ENCODE peak calls at places on chromosomes 13 and 19, in ten cellular contexts. One of them, this sample, is unnamed.

GRCh38 chr19:12952488-12953455 is 4.3 kb downstream of the GADD45GIP1 start:
- DNase-seq in ELF-1: peak; percentile 24
- DNase-seq in NCI-H1930: no peak
- DNase-seq in dermis blood vessel endothelial cell: peak; percentile 89
- DNase-seq in neural progenitor cell: no peak
- DNase-seq in left ventricle myocardium inferior: no peak
- DNase-seq in adipocyte: peak; percentile 74
- DNase-seq in breast epithelium: no peak
- DNase-seq in Jurkat, Clone E6-1: no peak
- DNase-seq in stimulated activated CD4-positive, alpha-beta T cell treated with anti-CD3 and anti-CD28 coated beads, Interleukin-2, amount 100 ng/mL, for 24 hours: no peak
- DNase-seq in this sample: no peak

GRCh38 chr13:33497146-33497845 is 211.7 kb upstream of the STARD13 start:
- DNase-seq in ELF-1: no peak
- DNase-seq in NCI-H1930: no peak
- DNase-seq in dermis blood vessel endothelial cell: peak; percentile 72
- DNase-seq in neural progenitor cell: no peak
- DNase-seq in left ventricle myocardium inferior: no peak
- DNase-seq in adipocyte: peak; percentile 49
- DNase-seq in breast epithelium: no peak
- DNase-seq in Jurkat, Clone E6-1: no peak
- DNase-seq in stimulated activated CD4-positive, alpha-beta T cell treated with anti-CD3 and anti-CD28 coated beads, Interleukin-2, amount 100 ng/mL, for 24 hours: no peak
- DNase-seq in this sample: no peak

GRCh38 chr13:49603318-49603717 is 18.0 kb upstream of the RCBTB1 start:
- DNase-seq in ELF-1: no peak
- DNase-seq in NCI-H1930: no peak
- DNase-seq in dermis blood vessel endothelial cell: no peak
- DNase-seq in neural progenitor cell: no peak
- DNase-seq in left ventricle myocardium inferior: no peak
- DNase-seq in adipocyte: no peak
- DNase-seq in breast epithelium: no peak
- DNase-seq in Jurkat, Clone E6-1: no peak
- DNase-seq in stimulated activated CD4-positive, alpha-beta T cell treated with anti-CD3 and anti-CD28 coated beads, Interleukin-2, amount 100 ng/mL, for 24 hours: no peak
- DNase-seq in this sample: no peak

GRCh38 chr13:109145631-109146030 is 516.2 kb downstream of the MYO16 start:
- DNase-seq in ELF-1: peak; percentile 21
- DNase-seq in NCI-H1930: no peak
- DNase-seq in dermis blood vessel endothelial cell: peak; percentile 13
- DNase-seq in neural progenitor cell: peak; percentile 70
- DNase-seq in left ventricle myocardium inferior: no peak
- DNase-seq in adipocyte: peak; percentile 91
- DNase-seq in breast epithelium: no peak
- DNase-seq in Jurkat, Clone E6-1: no peak
- DNase-seq in stimulated activated CD4-positive, alpha-beta T cell treated with anti-CD3 and anti-CD28 coated beads, Interleukin-2, amount 100 ng/mL, for 24 hours: no peak
- DNase-seq in this sample: no peak

GRCh38 chr13:51803018-51803417 is 945 bp downstream of the DHRS12 start:
- DNase-seq in ELF-1: peak; percentile 33
- DNase-seq in NCI-H1930: no peak
- DNase-seq in dermis blood vessel endothelial cell: no peak
- DNase-seq in neural progenitor cell: peak; percentile 37
- DNase-seq in left ventricle myocardium inferior: no peak
- DNase-seq in adipocyte: no peak
- DNase-seq in breast epithelium: no peak
- DNase-seq in Jurkat, Clone E6-1: no peak
- DNase-seq in stimulated activated CD4-positive, alpha-beta T cell treated with anti-CD3 and anti-CD28 coated beads, Interleukin-2, amount 100 ng/mL, for 24 hours: no peak
- DNase-seq in this sample: no peak

GRCh38 chr19:10812902-10813404 is 23.1 kb downstream of the TMED1 start:
- DNase-seq in ELF-1: peak; percentile 27
- DNase-seq in NCI-H1930: no peak
- DNase-seq in dermis blood vessel endothelial cell: peak; percentile 90
- DNase-seq in neural progenitor cell: no peak
- DNase-seq in left ventricle myocardium inferior: no peak
- DNase-seq in adipocyte: peak; percentile 94
- DNase-seq in breast epithelium: no peak
- DNase-seq in Jurkat, Clone E6-1: no peak
- DNase-seq in stimulated activated CD4-positive, alpha-beta T cell treated with anti-CD3 and anti-CD28 coated beads, Interleukin-2, amount 100 ng/mL, for 24 hours: peak; percentile 31
- DNase-seq in this sample: no peak

GRCh38 chr19:18843960-18844359 is 12.2 kb downstream of the UPF1 start:
- DNase-seq in ELF-1: no peak
- DNase-seq in NCI-H1930: no peak
- DNase-seq in dermis blood vessel endothelial cell: no peak
- DNase-seq in neural progenitor cell: no peak
- DNase-seq in left ventricle myocardium inferior: no peak
- DNase-seq in adipocyte: no peak
- DNase-seq in breast epithelium: no peak
- DNase-seq in Jurkat, Clone E6-1: peak; percentile 20
- DNase-seq in stimulated activated CD4-positive, alpha-beta T cell treated with anti-CD3 and anti-CD28 coated beads, Interleukin-2, amount 100 ng/mL, for 24 hours: no peak
- DNase-seq in this sample: no peak

GRCh38 chr19:3366104-3366760 is at the start of gene NFIC:
- DNase-seq in ELF-1: no peak
- DNase-seq in NCI-H1930: no peak
- DNase-seq in dermis blood vessel endothelial cell: peak; percentile 51
- DNase-seq in neural progenitor cell: peak; percentile 54
- DNase-seq in left ventricle myocardium inferior: peak; percentile 84
- DNase-seq in adipocyte: peak; percentile 87
- DNase-seq in breast epithelium: peak; percentile 79
- DNase-seq in Jurkat, Clone E6-1: no peak
- DNase-seq in stimulated activated CD4-positive, alpha-beta T cell treated with anti-CD3 and anti-CD28 coated beads, Interleukin-2, amount 100 ng/mL, for 24 hours: peak; percentile 63
- DNase-seq in this sample: peak; percentile 68

GRCh38 chr13:75079226-75079625 is 402.7 kb downstream of the TBC1D4 start:
- DNase-seq in ELF-1: no peak
- DNase-seq in NCI-H1930: no peak
- DNase-seq in dermis blood vessel endothelial cell: peak; percentile 61
- DNase-seq in neural progenitor cell: no peak
- DNase-seq in left ventricle myocardium inferior: no peak
- DNase-seq in adipocyte: no peak
- DNase-seq in breast epithelium: no peak
- DNase-seq in Jurkat, Clone E6-1: no peak
- DNase-seq in stimulated activated CD4-positive, alpha-beta T cell treated with anti-CD3 and anti-CD28 coated beads, Interleukin-2, amount 100 ng/mL, for 24 hours: no peak
- DNase-seq in this sample: no peak

GRCh38 chr19:1237754-1238372 is at the start of gene CBARP:
- DNase-seq in ELF-1: no peak
- DNase-seq in NCI-H1930: no peak
- DNase-seq in dermis blood vessel endothelial cell: peak; percentile 44
- DNase-seq in neural progenitor cell: peak; percentile 89
- DNase-seq in left ventricle myocardium inferior: peak; percentile 44
- DNase-seq in adipocyte: peak; percentile 76
- DNase-seq in breast epithelium: no peak
- DNase-seq in Jurkat, Clone E6-1: no peak
- DNase-seq in stimulated activated CD4-positive, alpha-beta T cell treated with anti-CD3 and anti-CD28 coated beads, Interleukin-2, amount 100 ng/mL, for 24 hours: peak; percentile 53
- DNase-seq in this sample: peak; percentile 43

GRCh38 chr13:98970293-98970692 is 7.6 kb downstream of the DOCK9 start:
- DNase-seq in ELF-1: no peak
- DNase-seq in NCI-H1930: no peak
- DNase-seq in dermis blood vessel endothelial cell: no peak
- DNase-seq in neural progenitor cell: no peak
- DNase-seq in left ventricle myocardium inferior: peak; percentile 37
- DNase-seq in adipocyte: no peak
- DNase-seq in breast epithelium: no peak
- DNase-seq in Jurkat, Clone E6-1: no peak
- DNase-seq in stimulated activated CD4-positive, alpha-beta T cell treated with anti-CD3 and anti-CD28 coated beads, Interleukin-2, amount 100 ng/mL, for 24 hours: no peak
- DNase-seq in this sample: no peak

GRCh38 chr19:35044317-35045117 is 3.0 kb downstream of the HPN start:
- DNase-seq in ELF-1: peak; percentile 94
- DNase-seq in NCI-H1930: no peak
- DNase-seq in dermis blood vessel endothelial cell: peak; percentile 69
- DNase-seq in neural progenitor cell: peak; percentile 60
- DNase-seq in left ventricle myocardium inferior: peak; percentile 63
- DNase-seq in adipocyte: peak; percentile 67
- DNase-seq in breast epithelium: no peak
- DNase-seq in Jurkat, Clone E6-1: peak; percentile 44
- DNase-seq in stimulated activated CD4-positive, alpha-beta T cell treated with anti-CD3 and anti-CD28 coated beads, Interleukin-2, amount 100 ng/mL, for 24 hours: peak; percentile 76
- DNase-seq in this sample: peak; percentile 58

GRCh38 chr13:58573742-58574141 is 942.2 kb downstream of the PCDH17 start:
- DNase-seq in ELF-1: no peak
- DNase-seq in NCI-H1930: no peak
- DNase-seq in dermis blood vessel endothelial cell: no peak
- DNase-seq in neural progenitor cell: no peak
- DNase-seq in left ventricle myocardium inferior: no peak
- DNase-seq in adipocyte: no peak
- DNase-seq in breast epithelium: no peak
- DNase-seq in Jurkat, Clone E6-1: no peak
- DNase-seq in stimulated activated CD4-positive, alpha-beta T cell treated with anti-CD3 and anti-CD28 coated beads, Interleukin-2, amount 100 ng/mL, for 24 hours: no peak
- DNase-seq in this sample: no peak

GRCh38 chr19:14310055-14310454 is 71.2 kb upstream of the ADGRE5 start:
- DNase-seq in ELF-1: no peak
- DNase-seq in NCI-H1930: no peak
- DNase-seq in dermis blood vessel endothelial cell: no peak
- DNase-seq in neural progenitor cell: no peak
- DNase-seq in left ventricle myocardium inferior: no peak
- DNase-seq in adipocyte: no peak
- DNase-seq in breast epithelium: no peak
- DNase-seq in Jurkat, Clone E6-1: no peak
- DNase-seq in stimulated activated CD4-positive, alpha-beta T cell treated with anti-CD3 and anti-CD28 coated beads, Interleukin-2, amount 100 ng/mL, for 24 hours: no peak
- DNase-seq in this sample: no peak

GRCh38 chr19:18649371-18650047 is 12.7 kb downstream of the KLHL26 start:
- DNase-seq in ELF-1: peak; percentile 72
- DNase-seq in NCI-H1930: no peak
- DNase-seq in dermis blood vessel endothelial cell: peak; percentile 58
- DNase-seq in neural progenitor cell: peak; percentile 46
- DNase-seq in left ventricle myocardium inferior: peak; percentile 86
- DNase-seq in adipocyte: no peak
- DNase-seq in breast epithelium: no peak
- DNase-seq in Jurkat, Clone E6-1: no peak
- DNase-seq in stimulated activated CD4-positive, alpha-beta T cell treated with anti-CD3 and anti-CD28 coated beads, Interleukin-2, amount 100 ng/mL, for 24 hours: no peak
- DNase-seq in this sample: peak; percentile 54

GRCh38 chr13:25213716-25214115 is 41.6 kb upstream of the AMER2 start:
- DNase-seq in ELF-1: peak; percentile 66
- DNase-seq in NCI-H1930: no peak
- DNase-seq in dermis blood vessel endothelial cell: no peak
- DNase-seq in neural progenitor cell: no peak
- DNase-seq in left ventricle myocardium inferior: no peak
- DNase-seq in adipocyte: no peak
- DNase-seq in breast epithelium: peak; percentile 18
- DNase-seq in Jurkat, Clone E6-1: no peak
- DNase-seq in stimulated activated CD4-positive, alpha-beta T cell treated with anti-CD3 and anti-CD28 coated beads, Interleukin-2, amount 100 ng/mL, for 24 hours: no peak
- DNase-seq in this sample: no peak

GRCh38 chr19:58479736-58480480 is 3.8 kb downstream of the ZNF446 start:
- DNase-seq in ELF-1: no peak
- DNase-seq in NCI-H1930: no peak
- DNase-seq in dermis blood vessel endothelial cell: no peak
- DNase-seq in neural progenitor cell: no peak
- DNase-seq in left ventricle myocardium inferior: no peak
- DNase-seq in adipocyte: no peak
- DNase-seq in breast epithelium: no peak
- DNase-seq in Jurkat, Clone E6-1: no peak
- DNase-seq in stimulated activated CD4-positive, alpha-beta T cell treated with anti-CD3 and anti-CD28 coated beads, Interleukin-2, amount 100 ng/mL, for 24 hours: no peak
- DNase-seq in this sample: no peak

GRCh38 chr13:106415427-106415826 is 120.0 kb downstream of the EFNB2 start:
- DNase-seq in ELF-1: no peak
- DNase-seq in NCI-H1930: no peak
- DNase-seq in dermis blood vessel endothelial cell: no peak
- DNase-seq in neural progenitor cell: no peak
- DNase-seq in left ventricle myocardium inferior: no peak
- DNase-seq in adipocyte: no peak
- DNase-seq in breast epithelium: no peak
- DNase-seq in Jurkat, Clone E6-1: no peak
- DNase-seq in stimulated activated CD4-positive, alpha-beta T cell treated with anti-CD3 and anti-CD28 coated beads, Interleukin-2, amount 100 ng/mL, for 24 hours: no peak
- DNase-seq in this sample: no peak